ENCODE peak calls at places on chromosomes 16 and 17, in four cellular contexts. G, X, C and P are unnamed samples.

GRCh38 chr16:48340054-48340453 is 45.2 kb downstream of the SIAH1 start:
- DNase-seq in G (no peak), X (no peak), C (no peak), P (no peak)

GRCh38 chr17:76614912-76615617 is 28.5 kb downstream of the ST6GALNAC1 start:
- DNase-seq in G (no peak), X (no peak), C (no peak), P (no peak)

GRCh38 chr16:70523621-70524405 is at the start of gene SF3B3:
- DNase-seq in G (peak), X (peak), C (peak), P (peak)

GRCh38 chr16:81567987-81568748 is 123.6 kb downstream of the CMIP start:
- DNase-seq in G (peak), X (no peak), C (no peak), P (peak)

GRCh38 chr17:45108595-45109521 is 23.5 kb downstream of the PLCD3 start:
- DNase-seq in G (no peak), X (no peak), C (no peak), P (no peak)

GRCh38 chr17:75319818-75320691 is 30.8 kb upstream of the SLC25A19 start:
- DNase-seq in G (peak), X (no peak), C (no peak), P (no peak)

GRCh38 chr17:13244511-13244910 is 226.7 kb upstream of the ELAC2 start:
- DNase-seq in G (no peak), X (no peak), C (no peak), P (no peak)

GRCh38 chr17:557371-557770 is 157.3 kb downstream of the VPS53 start:
- DNase-seq in G (peak), X (no peak), C (no peak), P (no peak)

GRCh38 chr17:72609501-72609900 is 483.0 kb downstream of the SLC39A11 start:
- DNase-seq in G (peak), X (no peak), C (no peak), P (no peak)

GRCh38 chr16:10665166-10665565 is 29.6 kb downstream of the TEKT5 start:
- DNase-seq in G (no peak), X (no peak), C (no peak), P (no peak)

GRCh38 chr17:35245196-35245486 is 2.3 kb downstream of the SLFN5 start:
- DNase-seq in G (peak), X (no peak), C (peak), P (no peak)

GRCh38 chr16:83878838-83879237 is 20.1 kb upstream of the MLYCD start:
- DNase-seq in G (peak), X (no peak), C (no peak), P (no peak)

GRCh38 chr16:72811188-72811720 is 236.7 kb downstream of the ZFHX3 start:
- DNase-seq in G (no peak), X (no peak), C (no peak), P (no peak)

GRCh38 chr17:51045616-51046526 is 74.8 kb downstream of the SPAG9 start:
- DNase-seq in G (no peak), X (no peak), C (no peak), P (no peak)

GRCh38 chr17:8015957-8016631 is 13.7 kb downstream of the GUCY2D start:
- DNase-seq in G (no peak), X (no peak), C (no peak), P (peak)

GRCh38 chr16:85359147-85359822 is 247.0 kb upstream of the CIBAR2 start:
- DNase-seq in G (no peak), X (no peak), C (no peak), P (no peak)

GRCh38 chr16:13148294-13148693 is 246.9 kb downstream of the SHISA9 start:
- DNase-seq in G (no peak), X (no peak), C (no peak), P (no peak)

GRCh38 chr17:45096141-45096540 is 35.0 kb downstream of the NMT1 start:
- DNase-seq in G (peak), X (no peak), C (no peak), P (no peak)

GRCh38 chr16:71467810-71468209 is 5.8 kb upstream of the ZNF23 start:
- DNase-seq in G (peak), X (no peak), C (peak), P (peak)

GRCh38 chr17:28482551-28483199 is 9.2 kb downstream of the SLC13A2 start:
- DNase-seq in G (no peak), X (no peak), C (no peak), P (no peak)

GRCh38 chr16:65617421-65617820 is 495.6 kb upstream of the CDH11 start:
- DNase-seq in G (no peak), X (no peak), C (no peak), P (no peak)

GRCh38 chr17:65314212-65314611 is 177.0 kb downstream of the RGS9 start:
- DNase-seq in G (no peak), X (peak), C (no peak), P (no peak)

GRCh38 chr17:79305831-79306687 is 231.4 kb downstream of the ENGASE start:
- DNase-seq in G (no peak), X (no peak), C (no peak), P (no peak)

GRCh38 chr16:16884451-16884850 is 505.5 kb downstream of the NPIPA7 start:
- DNase-seq in G (no peak), X (no peak), C (no peak), P (no peak)

GRCh38 chr17:28949185-28950016 is 1.9 kb downstream of the PHF12 start:
- DNase-seq in G (peak), X (no peak), C (peak), P (peak)

GRCh38 chr17:34487616-34488015 is 91.8 kb upstream of the TMEM132E start:
- DNase-seq in G (no peak), X (no peak), C (no peak), P (no peak)

GRCh38 chr17:63702616-63703015 is 2.7 kb upstream of the LIMD2 start:
- DNase-seq in G (no peak), X (no peak), C (no peak), P (no peak)

GRCh38 chr17:47946516-47946915 is 5.1 kb downstream of the PNPO start:
- DNase-seq in G (no peak), X (no peak), C (no peak), P (no peak)

GRCh38 chr17:237406-237955 is 56.0 kb upstream of the DOC2B start:
- DNase-seq in G (no peak), X (no peak), C (no peak), P (no peak)

GRCh38 chr17:19482571-19482970 is 51.1 kb upstream of the SLC47A1 start:
- DNase-seq in G (peak), X (no peak), C (no peak), P (no peak)

GRCh38 chr16:54210437-54211081 is 76.0 kb downstream of the IRX3 start:
- DNase-seq in G (no peak), X (no peak), C (no peak), P (no peak)

GRCh38 chr17:72158895-72159885 is 38.4 kb downstream of the SOX9 start:
- DNase-seq in G (no peak), X (no peak), C (no peak), P (no peak)